ENCODE peak calls at places on chromosomes 13 and 19, in eight cellular contexts. V, A, C, J, X, U, P and W are unnamed samples.
A peak's percentile ranks its signal among the peaks of the same experiment; 100 is the strongest.

GRCh38 chr19:56142087-56142787 is 1.1 kb downstream of the ZNF444 start:
- DNase-seq in U (no peak), A (no peak), J (no peak), C (no peak), X (no peak), P (no peak), V (peak; percentile 97), W (no peak)

GRCh38 chr13:98446234-98446621 is 130.7 kb downstream of the STK24 start:
- DNase-seq in X (no peak), V (no peak), J (no peak), A (no peak), P (no peak), C (no peak), U (no peak), W (no peak)

GRCh38 chr19:45506991-45507863 is at the start of gene VASP:
- DNase-seq in P (peak; percentile 59), X (peak; percentile 72), C (peak; percentile 91), V (peak; percentile 73), U (peak; percentile 91), J (peak; percentile 89), A (peak; percentile 89), W (peak; percentile 96)

GRCh38 chr19:35331551-35332214 is 2.7 kb downstream of the CD22 start:
- DNase-seq in P (no peak), A (no peak), X (no peak), U (no peak), C (no peak), V (no peak), J (no peak), W (no peak)

GRCh38 chr13:44172411-44172810 is 201.2 kb upstream of the SERP2 start:
- DNase-seq in P (no peak), X (no peak), A (no peak), J (no peak), V (no peak), U (no peak), C (no peak), W (no peak)

GRCh38 chr19:34229721-34230120 is 24.6 kb upstream of the GARRE1 start:
- DNase-seq in J (no peak), C (no peak), U (no peak), A (no peak), V (no peak), X (no peak), P (no peak), W (no peak)

GRCh38 chr13:93698016-93698613 is 471.5 kb downstream of the GPC6 start:
- DNase-seq in V (no peak), X (no peak), U (no peak), J (no peak), P (peak; percentile 32), C (no peak), A (no peak), W (no peak)

GRCh38 chr13:47159853-47160550 is 263.1 kb upstream of the HTR2A start:
- DNase-seq in V (no peak), X (no peak), J (no peak), A (no peak), C (no peak), P (no peak), U (no peak), W (no peak)

GRCh38 chr13:113552786-113553540 is 31.6 kb upstream of the TFDP1 start:
- DNase-seq in X (no peak), U (no peak), A (no peak), P (no peak), V (no peak), J (no peak), C (no peak), W (peak; percentile 64)